ENCODE peak calls at places on chromosomes 12 and 14, in six cellular contexts. L is astrocyte of the spinal cord, A is GM12865, N is kidney epithelial cell, E is thoracic aorta, O is pancreas. G is an unnamed sample.
A peak's percentile ranks its signal among the peaks of the same experiment; 100 is the strongest.

GRCh38 chr12:52156757-52157565 is 34.9 kb downstream of the KRT80 start:
- DNase-seq in L (peak; percentile 49), A (peak; percentile 63), N (no peak), E (peak; percentile 35), O (peak; percentile 60), G (peak; percentile 79)

GRCh38 chr14:75343914-75344313 is 65.3 kb downstream of the FOS start:
- DNase-seq in L (no peak), A (no peak), N (no peak), E (no peak), O (no peak), G (no peak)

GRCh38 chr14:97930191-97930590 is 1133.0 kb downstream of the VRK1 start:
- DNase-seq in L (no peak), A (no peak), N (no peak), E (no peak), O (no peak), G (no peak)

GRCh38 chr12:6069452-6070093 is 54.9 kb downstream of the VWF start:
- DNase-seq in L (peak; percentile 78), A (no peak), N (no peak), E (no peak), O (no peak), G (no peak)

GRCh38 chr12:52037248-52037861 is 13.9 kb upstream of the NR4A1 start:
- DNase-seq in L (peak; percentile 49), A (no peak), N (no peak), E (no peak), O (peak; percentile 66), G (no peak)

GRCh38 chr12:57237653-57237951 is 8.1 kb downstream of the SHMT2 start:
- DNase-seq in L (no peak), A (no peak), N (no peak), E (no peak), O (no peak), G (no peak)

GRCh38 chr12:88144037-88144436 is 1.9 kb downstream of the TMTC3 start:
- DNase-seq in L (no peak), A (no peak), N (no peak), E (no peak), O (no peak), G (no peak)

GRCh38 chr14:104689620-104690265 is 325 bp downstream of the INF2 start:
- DNase-seq in L (no peak), A (no peak), N (no peak), E (no peak), O (no peak), G (no peak)

GRCh38 chr12:92224685-92225331 is 79.2 kb upstream of the BTG1 start:
- DNase-seq in L (peak; percentile 58), A (no peak), N (peak; percentile 16), E (no peak), O (no peak), G (no peak)

GRCh38 chr12:9365296-9365695 is 157.1 kb upstream of the PZP start:
- DNase-seq in L (peak; percentile 72), A (no peak), N (peak; percentile 43), E (no peak), O (no peak), G (no peak)
- H3K4me3 ChIP-seq in L (no peak overlapping the region), A (peak overlapping the region; percentile 25), N (no peak overlapping the region), E (no peak overlapping the region), O (no peak overlapping the region), G (no peak overlapping the region)

DNA sequence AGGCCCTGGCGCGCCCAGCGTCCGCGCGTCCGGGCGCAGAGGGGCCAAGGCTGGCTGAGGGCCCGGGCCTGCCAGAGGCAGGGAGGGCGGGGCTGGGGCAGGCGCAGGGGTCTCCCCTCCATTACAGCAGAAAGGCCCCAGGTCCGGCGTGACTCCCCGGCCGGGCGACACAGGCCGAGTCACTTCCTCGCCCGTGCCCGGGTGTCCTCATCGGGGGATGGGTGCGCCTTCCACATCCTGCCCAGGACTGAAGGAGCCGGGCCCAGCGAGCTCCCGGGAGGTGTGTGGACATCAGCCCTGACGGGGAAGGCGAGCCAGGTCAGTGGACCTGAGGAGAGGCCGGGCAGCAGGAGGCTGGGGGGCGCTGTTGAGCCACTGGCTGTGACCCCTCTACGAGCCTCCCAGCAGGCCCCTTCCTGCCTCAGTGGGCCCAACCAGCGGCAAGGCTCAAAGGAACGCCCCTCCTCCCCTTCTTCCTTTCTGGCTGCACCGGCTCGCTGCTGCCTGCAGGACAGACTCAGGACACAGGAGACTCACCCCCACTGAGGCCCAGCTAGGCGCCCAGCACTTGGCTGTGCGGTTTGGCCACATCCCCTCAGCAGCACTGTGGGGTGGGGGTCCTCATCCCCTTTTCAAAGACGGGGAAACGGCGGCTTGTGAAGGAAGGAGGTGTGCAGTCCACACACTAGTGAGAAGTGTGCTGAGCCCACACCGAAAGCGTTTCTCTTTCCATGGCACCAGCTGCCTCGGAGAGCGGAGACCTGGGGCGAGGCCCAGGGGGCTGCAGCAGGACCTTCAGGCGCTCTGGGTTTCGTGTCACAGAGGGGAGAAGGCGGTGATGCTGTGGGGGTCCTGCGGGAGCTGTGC is 606 bp downstream of the TNFAIP2 start:
- DNase-seq in L (no peak), A (no peak), N (no peak), E (no peak), O (no peak), G (no peak)
- H3K4me3 ChIP-seq in L (peak overlapping the region; percentile 24), A (peak overlapping the region; percentile 66), N (peak overlapping the region; percentile 61), E (peak overlapping the region; percentile 83), O (peak overlapping the region; percentile 23), G (peak overlapping the region; percentile 64)

GRCh38 chr14:60817113-60817512 is 82.6 kb downstream of the MNAT1 start:
- DNase-seq in L (no peak), A (no peak), N (no peak), E (no peak), O (no peak), G (no peak)

GRCh38 chr14:60807247-60807646 is 72.7 kb downstream of the MNAT1 start:
- DNase-seq in L (no peak), A (no peak), N (no peak), E (no peak), O (no peak), G (no peak)

GRCh38 chr14:60807971-60808370 is 73.4 kb downstream of the MNAT1 start:
- DNase-seq in L (no peak), A (no peak), N (no peak), E (no peak), O (no peak), G (no peak)

GRCh38 chr14:60815371-60815770 is 80.8 kb downstream of the MNAT1 start:
- DNase-seq in L (no peak), A (peak; percentile 70), N (peak; percentile 5), E (no peak), O (no peak), G (no peak)

GRCh38 chr14:60812987-60813386 is 78.4 kb downstream of the MNAT1 start:
- DNase-seq in L (no peak), A (no peak), N (no peak), E (no peak), O (no peak), G (no peak)
- H3K4me3 ChIP-seq in L (no peak overlapping the region), A (no peak overlapping the region), N (no peak overlapping the region), E (no peak overlapping the region), O (no peak overlapping the region), G (no peak overlapping the region)

DNA sequence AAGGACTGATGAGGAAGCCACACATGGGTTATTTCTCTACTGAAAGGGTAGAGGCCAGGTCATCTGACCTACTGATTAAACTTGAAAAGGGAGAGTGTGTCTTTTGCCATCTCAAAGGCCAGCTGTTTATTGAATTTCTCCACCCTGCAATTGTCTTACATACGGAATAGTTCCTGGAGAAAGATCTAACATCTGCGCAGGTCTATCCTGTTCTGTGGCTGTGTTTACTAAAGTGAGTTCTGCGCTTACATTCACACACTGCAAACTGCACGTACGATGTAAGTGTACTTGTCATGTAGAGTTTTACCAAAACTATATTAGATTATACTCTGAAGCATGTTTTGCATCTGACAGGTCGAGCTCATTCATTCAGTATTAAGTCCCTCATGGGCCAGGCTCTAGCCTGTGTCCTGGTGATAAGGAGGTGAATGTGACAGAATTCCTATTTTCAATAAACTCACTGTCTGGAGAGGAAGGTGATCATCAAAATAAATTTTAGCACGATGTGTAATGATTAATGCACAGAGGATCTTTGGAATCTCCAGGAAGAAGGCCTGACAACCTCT is 96.6 kb downstream of the PRKCH start:
- DNase-seq in L (no peak), A (no peak), N (no peak), E (no peak), O (no peak), G (no peak)
- H3K4me3 ChIP-seq in L (no peak overlapping the region), A (no peak overlapping the region), N (no peak overlapping the region), E (no peak overlapping the region), O (no peak overlapping the region), G (no peak overlapping the region)

DNA sequence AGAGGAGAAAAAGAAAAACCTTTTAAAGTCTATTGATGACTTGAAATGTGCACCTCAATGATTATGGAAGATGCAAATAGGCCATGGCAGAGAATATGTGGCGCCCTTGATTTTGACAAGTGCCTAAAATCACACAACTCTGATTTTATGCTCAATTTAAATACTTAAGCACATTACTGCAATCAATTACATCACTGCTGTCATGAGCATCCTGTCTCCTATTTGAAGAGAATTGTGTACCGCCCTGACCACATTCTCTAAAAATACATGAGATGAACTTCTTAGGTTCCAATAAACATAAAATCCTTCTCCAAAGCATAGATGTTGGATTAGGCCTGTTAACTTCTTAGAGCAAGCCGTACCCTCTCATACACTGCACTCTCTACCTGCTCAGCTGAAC is 1.6 kb downstream of the TXNDC16 start:
- DNase-seq in L (no peak), A (no peak), N (no peak), E (no peak), O (no peak), G (no peak)
- H3K4me3 ChIP-seq in L (no peak overlapping the region), A (no peak overlapping the region), N (no peak overlapping the region), E (peak overlapping the region; percentile 82), O (no peak overlapping the region), G (peak overlapping the region; percentile 93)

G was measured in dorsolateral prefrontal cortex.